ENCODE peak calls at places on chromosomes 5 and 9, in four cellular contexts. One of them, this sample, is unnamed.

GRCh38 chr9:116163293-116164055 is 9.9 kb downstream of the PAPPA start:
- DNase-seq in MM.1S: peak; percentile 26
- DNase-seq in stomach: no peak
- DNase-seq in AG10803: no peak
- DNase-seq in this sample: no peak

GRCh38 chr9:100449420-100449819 is 22.5 kb downstream of the MSANTD3 start:
- DNase-seq in MM.1S: peak; percentile 78
- DNase-seq in stomach: no peak
- DNase-seq in AG10803: no peak
- DNase-seq in this sample: no peak

GRCh38 chr9:2420488-2421056 is 201.0 kb upstream of the VLDLR start:
- DNase-seq in MM.1S: no peak
- DNase-seq in stomach: no peak
- DNase-seq in AG10803: no peak
- DNase-seq in this sample: no peak

GRCh38 chr9:18473551-18474279 is at the start of gene ADAMTSL1:
- DNase-seq in MM.1S: no peak
- DNase-seq in stomach: peak; percentile 48
- DNase-seq in AG10803: peak; percentile 85
- DNase-seq in this sample: peak; percentile 23

GRCh38 chr9:25453876-25454275 is 224.4 kb downstream of the TUSC1 start:
- DNase-seq in MM.1S: no peak
- DNase-seq in stomach: no peak
- DNase-seq in AG10803: no peak
- DNase-seq in this sample: no peak

GRCh38 chr5:111200828-111201227 is 23.4 kb upstream of the CAMK4 start:
- DNase-seq in MM.1S: no peak
- DNase-seq in stomach: no peak
- DNase-seq in AG10803: no peak
- DNase-seq in this sample: no peak

GRCh38 chr5:160774646-160775313 is 77.2 kb downstream of the ATP10B start:
- DNase-seq in MM.1S: no peak
- DNase-seq in stomach: no peak
- DNase-seq in AG10803: no peak
- DNase-seq in this sample: no peak

GRCh38 chr9:81381694-81382093 is 307.7 kb downstream of the TLE1 start:
- DNase-seq in MM.1S: no peak
- DNase-seq in stomach: no peak
- DNase-seq in AG10803: no peak
- DNase-seq in this sample: no peak

GRCh38 chr9:82570226-82570625 is 492.7 kb downstream of the RASEF start:
- DNase-seq in MM.1S: no peak
- DNase-seq in stomach: no peak
- DNase-seq in AG10803: peak; percentile 8
- DNase-seq in this sample: no peak

GRCh38 chr9:124041817-124042116 is 30.2 kb downstream of the LHX2 start:
- DNase-seq in MM.1S: no peak
- DNase-seq in stomach: no peak
- DNase-seq in AG10803: no peak
- DNase-seq in this sample: no peak

GRCh38 chr9:110351009-110351467 is 13.4 kb upstream of the TXNDC8 start:
- DNase-seq in MM.1S: no peak
- DNase-seq in stomach: no peak
- DNase-seq in AG10803: peak; percentile 81
- DNase-seq in this sample: peak; percentile 70

GRCh38 chr9:130933114-130934046 is 5.7 kb downstream of the FIBCD1 start:
- DNase-seq in MM.1S: no peak
- DNase-seq in stomach: no peak
- DNase-seq in AG10803: peak; percentile 65
- DNase-seq in this sample: peak; percentile 75

GRCh38 chr5:133222979-133223378 is 171.2 kb downstream of the HSPA4 start:
- DNase-seq in MM.1S: no peak
- DNase-seq in stomach: no peak
- DNase-seq in AG10803: no peak
- DNase-seq in this sample: no peak

GRCh38 chr5:33641722-33642505 is 201.1 kb downstream of the TARS1 start:
- DNase-seq in MM.1S: no peak
- DNase-seq in stomach: no peak
- DNase-seq in AG10803: peak; percentile 48
- DNase-seq in this sample: peak; percentile 75

GRCh38 chr9:89312154-89312616 is 1.2 kb downstream of the CKS2 start:
- DNase-seq in MM.1S: peak; percentile 49
- DNase-seq in stomach: no peak
- DNase-seq in AG10803: no peak
- DNase-seq in this sample: no peak

GRCh38 chr5:132354381-132354780 is 15.1 kb upstream of the SLC22A5 start:
- DNase-seq in MM.1S: no peak
- DNase-seq in stomach: no peak
- DNase-seq in AG10803: no peak
- DNase-seq in this sample: no peak

GRCh38 chr9:127794001-127794791 is 8.4 kb downstream of the CDK9 start:
- DNase-seq in MM.1S: no peak
- DNase-seq in stomach: peak; percentile 66
- DNase-seq in AG10803: no peak
- DNase-seq in this sample: no peak

GRCh38 chr5:131810510-131811249 is 13.9 kb upstream of the FNIP1 start:
- DNase-seq in MM.1S: peak; percentile 50
- DNase-seq in stomach: no peak
- DNase-seq in AG10803: no peak
- DNase-seq in this sample: peak; percentile 21

GRCh38 chr5:123599171-123599570 is 87.2 kb downstream of the CSNK1G3 start:
- DNase-seq in MM.1S: no peak
- DNase-seq in stomach: no peak
- DNase-seq in AG10803: no peak
- DNase-seq in this sample: peak; percentile 8

GRCh38 chr9:98129451-98129881 is 10.4 kb upstream of the TRIM14 start:
- DNase-seq in MM.1S: no peak
- DNase-seq in stomach: no peak
- DNase-seq in AG10803: no peak
- DNase-seq in this sample: no peak

GRCh38 chr5:81756016-81756415 is 5.1 kb upstream of the SSBP2 start:
- DNase-seq in MM.1S: no peak
- DNase-seq in stomach: no peak
- DNase-seq in AG10803: peak; percentile 37
- DNase-seq in this sample: no peak

GRCh38 chr9:96136992-96137665 is 164.8 kb downstream of the HSD17B3 start:
- DNase-seq in MM.1S: peak; percentile 92
- DNase-seq in stomach: peak; percentile 79
- DNase-seq in AG10803: peak; percentile 65
- DNase-seq in this sample: peak; percentile 90

GRCh38 chr5:1808466-1808865 is 7.3 kb downstream of the NDUFS6 start:
- DNase-seq in MM.1S: no peak
- DNase-seq in stomach: no peak
- DNase-seq in AG10803: peak; percentile 39
- DNase-seq in this sample: no peak

GRCh38 chr5:155282503-155283107 is 269.1 kb downstream of the KIF4B start:
- DNase-seq in MM.1S: no peak
- DNase-seq in stomach: no peak
- DNase-seq in AG10803: no peak
- DNase-seq in this sample: no peak

GRCh38 chr5:3899093-3899492 is 303.5 kb downstream of the IRX1 start:
- DNase-seq in MM.1S: no peak
- DNase-seq in stomach: no peak
- DNase-seq in AG10803: no peak
- DNase-seq in this sample: no peak

GRCh38 chr9:122134822-122135528 is 24.6 kb downstream of the NDUFA8 start:
- DNase-seq in MM.1S: no peak
- DNase-seq in stomach: no peak
- DNase-seq in AG10803: peak; percentile 16
- DNase-seq in this sample: no peak

GRCh38 chr5:134240421-134240962 is 14.6 kb upstream of the PPP2CA start:
- DNase-seq in MM.1S: no peak
- DNase-seq in stomach: no peak
- DNase-seq in AG10803: peak; percentile 43
- DNase-seq in this sample: peak; percentile 83

GRCh38 chr5:112253478-112254250 is 165.4 kb downstream of the EPB41L4A start:
- DNase-seq in MM.1S: no peak
- DNase-seq in stomach: no peak
- DNase-seq in AG10803: peak; percentile 45
- DNase-seq in this sample: no peak

GRCh38 chr5:121628783-121629182 is 222.9 kb upstream of the FTMT start:
- DNase-seq in MM.1S: no peak
- DNase-seq in stomach: no peak
- DNase-seq in AG10803: peak; percentile 1
- DNase-seq in this sample: no peak

GRCh38 chr5:178527458-178528307 is 62.5 kb downstream of the COL23A1 start:
- DNase-seq in MM.1S: no peak
- DNase-seq in stomach: no peak
- DNase-seq in AG10803: no peak
- DNase-seq in this sample: no peak

GRCh38 chr9:21802418-21803000 is at the start of gene MTAP:
- DNase-seq in MM.1S: peak; percentile 70
- DNase-seq in stomach: peak; percentile 89
- DNase-seq in AG10803: peak; percentile 92
- DNase-seq in this sample: peak; percentile 94
- TF ChIP-seq CTCF in MM.1S: no peak
- TF ChIP-seq CTCF in stomach: no peak
- TF ChIP-seq CTCF in AG10803: no peak
- TF ChIP-seq CTCF in this sample: no peak

GRCh38 chr5:2879701-2880100 is 128.2 kb upstream of the IRX2 start:
- DNase-seq in MM.1S: peak; percentile 12
- DNase-seq in stomach: no peak
- DNase-seq in AG10803: no peak
- DNase-seq in this sample: no peak
- H3K4me3 ChIP-seq in MM.1S: no peak overlapping the region
- H3K4me3 ChIP-seq in stomach: no peak overlapping the region
- H3K4me3 ChIP-seq in AG10803: no peak overlapping the region
- H3K4me3 ChIP-seq in this sample: no peak overlapping the region

GRCh38 chr9:111399772-111400563 is 69.9 kb upstream of the OR2K2 start:
- DNase-seq in MM.1S: peak; percentile 65
- DNase-seq in stomach: peak; percentile 41
- DNase-seq in AG10803: peak; percentile 10
- DNase-seq in this sample: peak; percentile 17
- TF ChIP-seq CTCF in MM.1S: peak; percentile 90
- TF ChIP-seq CTCF in stomach: peak; percentile 46
- TF ChIP-seq CTCF in AG10803: peak; percentile 40
- TF ChIP-seq CTCF in this sample: peak; percentile 48

GRCh38 chr5:89686081-89686765 is 723.3 kb downstream of the CETN3 start:
- DNase-seq in MM.1S: no peak
- DNase-seq in stomach: no peak
- DNase-seq in AG10803: no peak
- DNase-seq in this sample: no peak
- H3K4me3 ChIP-seq in MM.1S: no peak overlapping the region
- H3K4me3 ChIP-seq in stomach: no peak overlapping the region
- H3K4me3 ChIP-seq in AG10803: no peak overlapping the region
- H3K4me3 ChIP-seq in this sample: no peak overlapping the region

GRCh38 chr5:15010936-15011335 is 139.4 kb upstream of the ANKH start:
- DNase-seq in MM.1S: no peak
- DNase-seq in stomach: no peak
- DNase-seq in AG10803: peak; percentile 21
- DNase-seq in this sample: no peak

GRCh38 chr5:15009420-15009819 is 137.8 kb upstream of the ANKH start:
- DNase-seq in MM.1S: no peak
- DNase-seq in stomach: no peak
- DNase-seq in AG10803: peak; percentile 23
- DNase-seq in this sample: peak; percentile 76

GRCh38 chr5:15007549-15008142 is 136.1 kb upstream of the ANKH start:
- DNase-seq in MM.1S: no peak
- DNase-seq in stomach: no peak
- DNase-seq in AG10803: peak; percentile 17
- DNase-seq in this sample: no peak

GRCh38 chr5:15008911-15009310 is 137.3 kb upstream of the ANKH start:
- DNase-seq in MM.1S: no peak
- DNase-seq in stomach: no peak
- DNase-seq in AG10803: no peak
- DNase-seq in this sample: peak; percentile 23

GRCh38 chr5:15008476-15008875 is 136.9 kb upstream of the ANKH start:
- DNase-seq in MM.1S: no peak
- DNase-seq in stomach: peak; percentile 90
- DNase-seq in AG10803: peak; percentile 97
- DNase-seq in this sample: peak; percentile 96
- TF ChIP-seq CTCF in MM.1S: no peak
- TF ChIP-seq CTCF in stomach: no peak
- TF ChIP-seq CTCF in AG10803: peak; percentile 1
- TF ChIP-seq CTCF in this sample: no peak

GRCh38 chr9:20624201-20625002 is 2.1 kb upstream of the MLLT3 start:
- DNase-seq in MM.1S: peak; percentile 69
- DNase-seq in stomach: peak; percentile 63
- DNase-seq in AG10803: peak; percentile 68
- DNase-seq in this sample: peak; percentile 82
- H3K4me3 ChIP-seq in MM.1S: peak overlapping the region; percentile 64
- H3K4me3 ChIP-seq in stomach: peak overlapping the region; percentile 98
- H3K4me3 ChIP-seq in AG10803: peak overlapping the region; percentile 90
- H3K4me3 ChIP-seq in this sample: peak overlapping the region; percentile 94

DNA sequence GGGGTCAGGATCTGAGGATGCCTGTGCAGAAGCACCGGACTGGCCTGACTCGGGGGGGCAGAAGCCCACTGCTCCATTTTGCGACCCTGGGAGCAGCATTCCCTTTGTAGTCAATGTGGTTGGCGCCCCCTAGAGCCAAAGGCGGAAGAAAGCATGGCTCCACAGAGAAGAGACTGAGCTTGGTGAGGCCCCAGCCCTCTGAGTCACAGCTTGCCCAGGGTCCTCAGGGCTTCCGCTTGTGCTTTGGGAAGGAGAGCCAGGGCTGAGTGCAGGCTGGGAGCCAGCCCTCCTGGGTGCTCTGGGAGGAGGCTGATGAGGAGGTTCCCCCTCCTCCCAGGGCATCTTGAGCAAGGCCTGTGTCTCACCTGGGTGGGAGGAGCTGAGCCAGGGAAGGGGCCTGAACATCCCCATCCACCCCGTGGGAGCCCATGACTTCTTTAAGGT is 5.5 kb upstream of the AQP3 start:
- DNase-seq in MM.1S: no peak
- DNase-seq in stomach: peak; percentile 68
- DNase-seq in AG10803: peak; percentile 60
- DNase-seq in this sample: peak; percentile 78
- TF ChIP-seq CTCF in MM.1S: peak; percentile 81
- TF ChIP-seq CTCF in stomach: peak; percentile 52
- TF ChIP-seq CTCF in AG10803: peak; percentile 65
- TF ChIP-seq CTCF in this sample: peak; percentile 89

DNA sequence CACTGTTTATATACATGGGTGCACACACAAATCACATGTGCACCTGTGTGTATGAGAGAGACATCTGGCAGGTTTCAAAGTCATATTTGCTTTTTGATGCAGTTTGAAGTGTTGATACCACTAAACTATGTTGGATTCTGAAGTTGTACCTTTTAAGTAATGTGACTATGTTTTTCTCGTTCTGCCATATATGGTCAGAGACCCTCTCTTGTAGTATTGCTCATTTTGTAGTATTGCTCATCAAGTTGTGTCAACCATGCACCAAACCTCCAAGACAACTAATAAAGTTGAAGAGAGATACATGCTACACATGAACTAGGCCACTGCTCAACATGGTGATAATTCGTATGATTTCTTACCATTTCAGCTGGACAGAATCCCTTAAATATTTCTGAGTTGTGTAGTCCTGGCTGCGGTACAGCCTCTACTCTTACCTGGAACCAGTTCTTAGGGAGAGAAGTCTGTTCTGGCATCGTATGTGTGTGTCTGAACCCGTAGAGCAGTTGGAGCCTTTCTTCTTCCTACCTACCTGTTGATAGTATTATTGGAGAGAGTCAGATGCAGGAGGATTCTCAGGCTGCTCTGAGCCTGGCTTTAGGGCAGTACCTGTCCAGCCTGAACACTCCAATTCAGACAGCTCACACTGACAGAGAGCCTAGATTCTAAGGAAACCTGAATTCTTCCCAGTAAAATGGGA is 190.3 kb downstream of the CD180 start:
- DNase-seq in MM.1S: no peak
- DNase-seq in stomach: no peak
- DNase-seq in AG10803: no peak
- DNase-seq in this sample: no peak
- H3K4me3 ChIP-seq in MM.1S: no peak overlapping the region
- H3K4me3 ChIP-seq in stomach: peak overlapping the region; percentile 58
- H3K4me3 ChIP-seq in AG10803: no peak overlapping the region
- H3K4me3 ChIP-seq in this sample: no peak overlapping the region

This sample was measured in fibroblast of villous mesenchyme.